ENCODE peak calls at places on chromosomes 2 and 18, in eight cellular contexts. L, N, V, Y, I, K, F and S are unnamed samples.

GRCh38 chr2:134917219-134917957 is 1.2 kb upstream of the CCNT2 start:
- DNase-seq in N (no peak), F (no peak), Y (no peak), I (peak; percentile 9), V (peak; percentile 40), L (no peak), K (no peak), S (no peak)

GRCh38 chr2:182589121-182589520 is 126.9 kb upstream of the DNAJC10 start:
- DNase-seq in Y (no peak), F (no peak), N (no peak), K (no peak), I (no peak), V (no peak), L (no peak), S (no peak)

GRCh38 chr2:149365826-149366583 is 35.6 kb downstream of the LYPD6 start:
- DNase-seq in Y (no peak), V (no peak), K (peak; percentile 38), N (no peak), F (no peak), L (peak; percentile 47), I (peak; percentile 89), S (no peak)

GRCh38 chr2:239402666-239403065 is 1.8 kb upstream of the HDAC4 start:
- DNase-seq in N (no peak), F (no peak), Y (no peak), V (no peak), I (no peak), L (no peak), K (no peak), S (no peak)

GRCh38 chr2:8252997-8253694 is 428.7 kb upstream of the ID2 start:
- DNase-seq in L (no peak), Y (peak; percentile 48), V (no peak), K (no peak), F (no peak), I (no peak), N (peak; percentile 44), S (peak; percentile 57)

GRCh38 chr18:46275370-46275769 is 171.2 kb downstream of the HAUS1 start:
- DNase-seq in F (no peak), N (no peak), L (no peak), V (no peak), Y (no peak), I (no peak), K (no peak), S (no peak)

GRCh38 chr2:158457826-158458616 is 1.3 kb downstream of the PKP4 start:
- DNase-seq in I (peak; percentile 70), V (peak; percentile 77), L (no peak), F (peak; percentile 54), Y (no peak), N (peak; percentile 66), K (peak; percentile 64), S (peak; percentile 75)

GRCh38 chr2:67389286-67389685 is 7.8 kb upstream of the ETAA1 start:
- DNase-seq in Y (no peak), V (no peak), L (no peak), K (peak; percentile 79), N (no peak), F (no peak), I (no peak), S (no peak)

GRCh38 chr18:32189723-32190591 is at the start of gene MEP1B:
- DNase-seq in I (no peak), V (no peak), F (no peak), K (no peak), L (no peak), N (no peak), Y (no peak), S (no peak)

GRCh38 chr2:221463235-221463896 is 108.7 kb downstream of the EPHA4 start:
- DNase-seq in K (no peak), I (no peak), L (no peak), N (no peak), Y (no peak), V (no peak), F (no peak), S (no peak)

GRCh38 chr2:26767894-26768487 is 3.9 kb downstream of the SLC35F6 start:
- DNase-seq in L (no peak), K (no peak), N (no peak), F (no peak), I (no peak), V (no peak), Y (no peak), S (no peak)

GRCh38 chr2:198141726-198142125 is 337.3 kb downstream of the PLCL1 start:
- DNase-seq in I (no peak), V (no peak), F (no peak), Y (no peak), K (peak; percentile 33), N (no peak), L (no peak), S (no peak)

GRCh38 chr18:79934311-79935097 is 16.9 kb downstream of the SLC66A2 start:
- DNase-seq in K (no peak), I (no peak), Y (no peak), V (peak; percentile 68), L (no peak), N (no peak), F (no peak), S (no peak)
- TF ChIP-seq CTCF in K (no peak), I (peak; percentile 4), Y (no peak), V (peak; percentile 8), L (no peak), N (no peak), F (no peak), S (peak; percentile 1)

GRCh38 chr2:136286423-136286822 is 168.5 kb upstream of the CXCR4 start:
- DNase-seq in F (no peak), N (no peak), V (no peak), K (no peak), Y (no peak), L (no peak), I (no peak), S (no peak)

GRCh38 chr2:136284226-136285119 is 166.5 kb upstream of the CXCR4 start:
- DNase-seq in I (no peak), L (no peak), K (no peak), V (no peak), F (no peak), N (no peak), Y (peak; percentile 25), S (no peak)

GRCh38 chr2:136288249-136288648 is 170.3 kb upstream of the CXCR4 start:
- DNase-seq in V (no peak), Y (no peak), L (no peak), F (no peak), N (no peak), I (no peak), K (no peak), S (no peak)

GRCh38 chr2:136281281-136282117 is 163.6 kb upstream of the CXCR4 start:
- DNase-seq in Y (peak; percentile 25), N (no peak), K (no peak), F (peak; percentile 35), I (no peak), V (no peak), L (no peak), S (no peak)

GRCh38 chr2:136282238-136282775 is 164.4 kb upstream of the CXCR4 start:
- DNase-seq in I (no peak), K (no peak), L (no peak), V (no peak), Y (no peak), N (no peak), F (no peak), S (no peak)
- TF ChIP-seq CTCF in I (no peak), K (no peak), L (no peak), V (no peak), Y (no peak), N (no peak), F (no peak), S (no peak)

GRCh38 chr2:217919781-217920351 is 82.9 kb downstream of the TNS1 start:
- DNase-seq in N (no peak), F (no peak), V (peak; percentile 63), I (no peak), Y (no peak), K (peak; percentile 81), L (peak; percentile 73), S (no peak)

GRCh38 chr2:217916504-217917254 is 86.1 kb downstream of the TNS1 start:
- DNase-seq in Y (no peak), K (no peak), N (no peak), L (no peak), V (peak; percentile 30), F (no peak), I (no peak), S (no peak)

GRCh38 chr2:217919204-217919603 is 83.6 kb downstream of the TNS1 start:
- DNase-seq in L (no peak), V (peak; percentile 36), K (no peak), Y (no peak), F (no peak), N (no peak), I (no peak), S (no peak)

GRCh38 chr2:217920879-217921603 is 81.8 kb downstream of the TNS1 start:
- DNase-seq in F (peak; percentile 76), I (no peak), K (no peak), V (peak; percentile 85), L (no peak), N (no peak), Y (no peak), S (no peak)

DNA sequence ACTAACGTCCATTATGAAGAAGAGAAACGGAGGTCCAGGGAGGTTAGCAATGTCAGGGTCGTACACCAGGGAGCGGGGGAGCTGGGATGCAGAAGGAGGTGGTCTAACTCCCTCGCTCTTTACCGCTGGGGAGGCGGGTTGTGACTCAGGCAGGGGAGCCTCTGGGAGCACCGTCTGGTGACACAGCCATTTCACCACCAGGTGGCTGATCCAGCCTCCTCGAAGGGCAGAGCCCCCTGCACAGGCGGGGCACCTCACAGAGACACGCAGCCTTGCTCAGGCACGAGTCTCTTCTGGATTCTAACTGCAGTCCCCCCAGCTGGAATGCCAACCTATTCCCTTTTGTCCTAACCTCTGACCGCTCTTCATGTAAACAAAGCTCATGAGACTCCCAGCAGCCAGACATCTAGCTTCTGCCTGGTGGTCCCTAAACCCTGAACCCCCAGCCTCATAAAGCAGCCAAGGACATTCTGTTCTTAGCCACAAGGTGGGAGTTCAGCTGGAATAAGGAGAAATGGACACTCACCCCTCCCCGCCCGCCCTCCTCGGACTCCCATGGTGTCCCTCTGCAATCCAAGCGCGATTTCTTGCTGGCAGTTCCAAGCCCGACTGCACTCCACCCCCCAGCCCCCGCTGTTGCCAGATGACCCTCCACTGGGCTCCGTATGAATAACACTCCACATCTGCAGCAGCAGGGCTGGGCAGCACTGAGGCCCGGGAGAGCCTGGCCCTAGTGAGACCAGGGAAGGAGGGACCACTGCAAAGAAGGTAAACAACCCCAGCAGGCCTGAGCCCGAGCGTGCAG is 84.4 kb downstream of the TNS1 start:
- DNase-seq in N (no peak), I (no peak), V (peak; percentile 65), F (peak; percentile 53), K (no peak), Y (no peak), L (no peak), S (peak; percentile 52)
- TF ChIP-seq CTCF in N (no peak), I (peak; percentile 14), V (peak; percentile 25), F (peak; percentile 51), K (peak; percentile 36), Y (no peak), L (peak; percentile 11), S (peak; percentile 37)

DNA sequence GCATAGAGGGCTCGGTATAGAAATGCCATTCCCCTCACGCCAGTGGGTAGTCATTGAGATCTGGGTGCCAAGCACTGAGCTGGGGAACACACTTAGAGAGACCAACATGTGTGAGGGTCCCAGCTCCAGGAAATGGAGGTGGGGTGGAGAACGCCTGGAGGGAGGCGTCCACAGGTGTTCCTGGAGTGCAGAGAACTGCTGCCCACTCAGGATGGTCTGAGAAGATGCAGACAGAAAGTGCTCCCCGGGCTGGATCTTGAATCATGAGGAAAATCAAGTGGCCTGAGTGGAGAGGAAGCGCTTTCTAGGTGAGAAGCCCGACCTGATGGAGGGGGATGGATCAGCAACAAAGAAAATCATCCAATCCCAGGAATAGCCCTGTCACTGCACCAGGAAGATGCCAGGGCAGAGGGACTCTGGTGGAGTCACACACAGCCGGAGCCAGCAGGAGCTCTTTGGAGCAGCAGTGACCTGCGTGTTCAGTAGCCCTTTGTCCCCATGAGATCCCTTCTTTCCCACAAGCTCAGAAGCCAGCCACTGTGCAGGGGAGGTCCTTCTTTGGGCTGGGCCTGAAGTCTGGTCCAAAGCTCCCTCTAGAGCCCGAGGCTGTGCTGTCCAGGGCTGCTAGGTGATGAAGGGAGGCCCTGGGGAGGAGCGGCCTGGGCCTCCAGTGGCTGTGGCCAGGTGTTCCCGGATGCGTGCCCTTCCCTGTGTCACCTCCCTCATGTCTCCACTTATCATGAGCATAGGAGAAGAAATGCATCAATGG is 112.3 kb downstream of the RNF144A start:
- DNase-seq in N (no peak), Y (no peak), F (no peak), L (no peak), V (peak; percentile 49), K (no peak), I (no peak), S (no peak)
- TF ChIP-seq CTCF in N (no peak), Y (no peak), F (no peak), L (no peak), V (peak; percentile 41), K (peak; percentile 4), I (no peak), S (no peak)